ENCODE peak calls at places on chromosomes 5 and 9, in four cellular contexts. E, L, K and N are unnamed samples.

GRCh38 chr9:23830459-23830805 is 4.4 kb upstream of the ELAVL2 start:
- DNase-seq in E (no peak), K (no peak), L (no peak), N (no peak)

GRCh38 chr5:14006823-14007510 is 62.5 kb upstream of the DNAH5 start:
- DNase-seq in K (no peak), E (no peak), L (no peak), N (no peak)

GRCh38 chr5:93653716-93654115 is 70.7 kb downstream of the NR2F1 start:
- DNase-seq in L (no peak), E (no peak), K (no peak), N (no peak)

GRCh38 chr5:29614202-29614601 is 1579.3 kb upstream of the CDH6 start:
- DNase-seq in L (no peak), K (no peak), E (no peak), N (no peak)

GRCh38 chr5:174872271-174872670 is 147.9 kb downstream of the MSX2 start:
- DNase-seq in L (no peak), K (no peak), E (no peak), N (peak; percentile 1)

GRCh38 chr5:176535101-176535654 is 2.0 kb downstream of the RNF44 start:
- DNase-seq in K (peak; percentile 12), L (no peak), E (no peak), N (no peak)

GRCh38 chr5:55929020-55929799 is 65.6 kb downstream of the IL6ST start:
- DNase-seq in K (no peak), L (peak; percentile 53), E (no peak), N (no peak)

GRCh38 chr5:9971301-9971700 is 278.4 kb downstream of the ATPSCKMT start:
- DNase-seq in E (no peak), K (no peak), L (no peak), N (no peak)

GRCh38 chr5:79962580-79963222 is 28.4 kb downstream of the MTX3 start:
- DNase-seq in K (peak; percentile 8), E (no peak), L (no peak), N (no peak)

GRCh38 chr9:100375677-100376076 is 22.9 kb upstream of the TEX10 start:
- DNase-seq in K (no peak), E (no peak), L (no peak), N (no peak)

GRCh38 chr9:84862786-84863185 is 193.3 kb downstream of the NTRK2 start:
- DNase-seq in K (peak; percentile 62), L (no peak), E (no peak), N (peak; percentile 7)

GRCh38 chr5:40223884-40224402 is 455.8 kb upstream of the PTGER4 start:
- DNase-seq in E (no peak), L (no peak), K (peak; percentile 97), N (peak; percentile 68)

GRCh38 chr5:93267276-93267675 is 313.7 kb downstream of the NR2F1-AS1 start:
- DNase-seq in K (no peak), L (no peak), E (no peak), N (no peak)

GRCh38 chr9:129185991-129186390 is 7.9 kb upstream of the IER5L start:
- DNase-seq in K (no peak), E (no peak), L (no peak), N (peak; percentile 39)

GRCh38 chr5:171470420-171470819 is 51.0 kb downstream of the FGF18 start:
- DNase-seq in L (no peak), K (no peak), E (no peak), N (no peak)

GRCh38 chr5:124927735-124928134 is 181.3 kb upstream of the ZNF608 start:
- DNase-seq in K (peak; percentile 69), L (peak; percentile 28), E (no peak), N (peak; percentile 58)

GRCh38 chr5:168637281-168637680 is 58.1 kb upstream of the PANK3 start:
- DNase-seq in E (no peak), L (no peak), K (no peak), N (no peak)

GRCh38 chr5:59416441-59416840 is 477.1 kb downstream of the PDE4D start:
- DNase-seq in E (no peak), K (peak; percentile 7), L (no peak), N (peak; percentile 63)

GRCh38 chr5:177070536-177071191 is 16.1 kb upstream of the FGFR4 start:
- DNase-seq in K (no peak), L (no peak), E (no peak), N (no peak)

GRCh38 chr9:123354806-123355508 is 1.0 kb upstream of the CRB2 start:
- DNase-seq in K (no peak), E (no peak), L (no peak), N (no peak)